ENCODE peak calls at places on chromosomes 7 and 10, in ten cellular contexts. One of them, this sample, is unnamed.

GRCh38 chr7:129670636-129671035 is 59.1 kb downstream of the NRF1 start:
- DNase-seq in A549: no peak
- DNase-seq in KG1: no peak
- DNase-seq in LoVo: no peak
- DNase-seq in NCI-H1105 treated with DMSO at 0.1 percent for 48 hours: no peak
- DNase-seq in naive thymus-derived CD8-positive, alpha-beta T cell: no peak
- DNase-seq in left ventricle myocardium superior: no peak
- DNase-seq in GM19239: no peak
- DNase-seq in HFFc6: no peak
- DNase-seq in HL-60: no peak
- DNase-seq in this sample: no peak

GRCh38 chr10:26566525-26567348 is 128.6 kb downstream of the APBB1IP start:
- DNase-seq in LoVo: no peak
- DNase-seq in HL-60: no peak
- DNase-seq in left ventricle myocardium superior: peak; percentile 37
- DNase-seq in GM19239: no peak
- DNase-seq in KG1: no peak
- DNase-seq in naive thymus-derived CD8-positive, alpha-beta T cell: no peak
- DNase-seq in HFFc6: no peak
- DNase-seq in NCI-H1105 treated with DMSO at 0.1 percent for 48 hours: peak; percentile 22
- DNase-seq in A549: no peak
- DNase-seq in this sample: no peak

GRCh38 chr7:93378131-93378530 is 146.0 kb downstream of the VPS50 start:
- DNase-seq in KG1: no peak
- DNase-seq in GM19239: no peak
- DNase-seq in left ventricle myocardium superior: no peak
- DNase-seq in NCI-H1105 treated with DMSO at 0.1 percent for 48 hours: no peak
- DNase-seq in naive thymus-derived CD8-positive, alpha-beta T cell: no peak
- DNase-seq in HFFc6: no peak
- DNase-seq in A549: no peak
- DNase-seq in HL-60: no peak
- DNase-seq in LoVo: no peak
- DNase-seq in this sample: no peak

GRCh38 chr7:151351967-151352366 is 10.4 kb downstream of the NUB1 start:
- DNase-seq in A549: no peak
- DNase-seq in naive thymus-derived CD8-positive, alpha-beta T cell: peak; percentile 68
- DNase-seq in HFFc6: no peak
- DNase-seq in left ventricle myocardium superior: no peak
- DNase-seq in KG1: peak; percentile 67
- DNase-seq in NCI-H1105 treated with DMSO at 0.1 percent for 48 hours: no peak
- DNase-seq in LoVo: no peak
- DNase-seq in HL-60: no peak
- DNase-seq in GM19239: no peak
- DNase-seq in this sample: peak; percentile 48

GRCh38 chr7:111650456-111650999 is 88.2 kb upstream of the IMMP2L start:
- DNase-seq in left ventricle myocardium superior: no peak
- DNase-seq in HFFc6: peak; percentile 40
- DNase-seq in LoVo: no peak
- DNase-seq in naive thymus-derived CD8-positive, alpha-beta T cell: no peak
- DNase-seq in GM19239: no peak
- DNase-seq in A549: peak; percentile 58
- DNase-seq in HL-60: no peak
- DNase-seq in NCI-H1105 treated with DMSO at 0.1 percent for 48 hours: no peak
- DNase-seq in KG1: no peak
- DNase-seq in this sample: no peak

GRCh38 chr7:115827305-115828045 is 203.1 kb downstream of the TFEC start:
- DNase-seq in A549: no peak
- DNase-seq in KG1: no peak
- DNase-seq in NCI-H1105 treated with DMSO at 0.1 percent for 48 hours: no peak
- DNase-seq in LoVo: no peak
- DNase-seq in naive thymus-derived CD8-positive, alpha-beta T cell: no peak
- DNase-seq in HL-60: no peak
- DNase-seq in left ventricle myocardium superior: no peak
- DNase-seq in HFFc6: no peak
- DNase-seq in GM19239: no peak
- DNase-seq in this sample: peak; percentile 3

GRCh38 chr7:90788057-90788456 is 191.9 kb downstream of the CDK14 start:
- DNase-seq in A549: no peak
- DNase-seq in naive thymus-derived CD8-positive, alpha-beta T cell: no peak
- DNase-seq in KG1: no peak
- DNase-seq in LoVo: no peak
- DNase-seq in HL-60: no peak
- DNase-seq in NCI-H1105 treated with DMSO at 0.1 percent for 48 hours: no peak
- DNase-seq in left ventricle myocardium superior: no peak
- DNase-seq in GM19239: no peak
- DNase-seq in HFFc6: no peak
- DNase-seq in this sample: no peak

GRCh38 chr7:28144266-28144665 is 36.3 kb downstream of the JAZF1 start:
- DNase-seq in NCI-H1105 treated with DMSO at 0.1 percent for 48 hours: peak; percentile 76
- DNase-seq in HL-60: no peak
- DNase-seq in GM19239: no peak
- DNase-seq in A549: no peak
- DNase-seq in LoVo: no peak
- DNase-seq in naive thymus-derived CD8-positive, alpha-beta T cell: no peak
- DNase-seq in KG1: no peak
- DNase-seq in HFFc6: no peak
- DNase-seq in left ventricle myocardium superior: no peak
- DNase-seq in this sample: no peak

GRCh38 chr10:45198596-45199379 is 116.6 kb downstream of the OR13A1 start:
- DNase-seq in GM19239: no peak
- DNase-seq in NCI-H1105 treated with DMSO at 0.1 percent for 48 hours: no peak
- DNase-seq in LoVo: no peak
- DNase-seq in A549: no peak
- DNase-seq in KG1: no peak
- DNase-seq in naive thymus-derived CD8-positive, alpha-beta T cell: no peak
- DNase-seq in left ventricle myocardium superior: no peak
- DNase-seq in HL-60: no peak
- DNase-seq in HFFc6: no peak
- DNase-seq in this sample: no peak

GRCh38 chr7:95398155-95398940 is 2.2 kb upstream of the PON3 start:
- DNase-seq in NCI-H1105 treated with DMSO at 0.1 percent for 48 hours: peak; percentile 32
- DNase-seq in HL-60: no peak
- DNase-seq in naive thymus-derived CD8-positive, alpha-beta T cell: no peak
- DNase-seq in A549: no peak
- DNase-seq in HFFc6: no peak
- DNase-seq in left ventricle myocardium superior: no peak
- DNase-seq in GM19239: no peak
- DNase-seq in LoVo: no peak
- DNase-seq in KG1: no peak
- DNase-seq in this sample: no peak

GRCh38 chr10:11146402-11147171 is 128.9 kb downstream of the CELF2 start:
- DNase-seq in A549: no peak
- DNase-seq in KG1: no peak
- DNase-seq in LoVo: no peak
- DNase-seq in left ventricle myocardium superior: no peak
- DNase-seq in GM19239: no peak
- DNase-seq in NCI-H1105 treated with DMSO at 0.1 percent for 48 hours: no peak
- DNase-seq in HL-60: no peak
- DNase-seq in naive thymus-derived CD8-positive, alpha-beta T cell: no peak
- DNase-seq in HFFc6: no peak
- DNase-seq in this sample: no peak

GRCh38 chr7:46153583-46153950 is 232.5 kb upstream of the IGFBP3 start:
- DNase-seq in HL-60: no peak
- DNase-seq in NCI-H1105 treated with DMSO at 0.1 percent for 48 hours: no peak
- DNase-seq in KG1: no peak
- DNase-seq in HFFc6: no peak
- DNase-seq in left ventricle myocardium superior: no peak
- DNase-seq in A549: no peak
- DNase-seq in LoVo: no peak
- DNase-seq in GM19239: no peak
- DNase-seq in naive thymus-derived CD8-positive, alpha-beta T cell: no peak
- DNase-seq in this sample: no peak

GRCh38 chr7:127582361-127582760 is 3.0 kb downstream of the GCC1 start:
- DNase-seq in A549: no peak
- DNase-seq in HL-60: no peak
- DNase-seq in GM19239: no peak
- DNase-seq in LoVo: no peak
- DNase-seq in HFFc6: no peak
- DNase-seq in naive thymus-derived CD8-positive, alpha-beta T cell: no peak
- DNase-seq in NCI-H1105 treated with DMSO at 0.1 percent for 48 hours: no peak
- DNase-seq in left ventricle myocardium superior: peak; percentile 90
- DNase-seq in KG1: no peak
- DNase-seq in this sample: no peak

GRCh38 chr10:70845261-70845660 is 29.5 kb downstream of the SGPL1 start:
- DNase-seq in naive thymus-derived CD8-positive, alpha-beta T cell: no peak
- DNase-seq in A549: no peak
- DNase-seq in GM19239: no peak
- DNase-seq in HL-60: no peak
- DNase-seq in KG1: no peak
- DNase-seq in left ventricle myocardium superior: no peak
- DNase-seq in HFFc6: no peak
- DNase-seq in LoVo: no peak
- DNase-seq in NCI-H1105 treated with DMSO at 0.1 percent for 48 hours: no peak
- DNase-seq in this sample: no peak

GRCh38 chr10:29811751-29812427 is 177.1 kb upstream of the SVIL start:
- DNase-seq in LoVo: peak; percentile 55
- DNase-seq in HL-60: no peak
- DNase-seq in left ventricle myocardium superior: no peak
- DNase-seq in naive thymus-derived CD8-positive, alpha-beta T cell: no peak
- DNase-seq in NCI-H1105 treated with DMSO at 0.1 percent for 48 hours: peak; percentile 42
- DNase-seq in KG1: no peak
- DNase-seq in A549: peak; percentile 33
- DNase-seq in HFFc6: peak; percentile 96
- DNase-seq in GM19239: no peak
- DNase-seq in this sample: no peak

GRCh38 chr7:140384894-140385650 is 13.3 kb downstream of the SLC37A3 start:
- DNase-seq in KG1: no peak
- DNase-seq in LoVo: no peak
- DNase-seq in GM19239: no peak
- DNase-seq in HFFc6: no peak
- DNase-seq in A549: no peak
- DNase-seq in left ventricle myocardium superior: no peak
- DNase-seq in HL-60: no peak
- DNase-seq in NCI-H1105 treated with DMSO at 0.1 percent for 48 hours: no peak
- DNase-seq in naive thymus-derived CD8-positive, alpha-beta T cell: no peak
- DNase-seq in this sample: no peak

GRCh38 chr7:134679006-134679405 is 32.4 kb downstream of the BPGM start:
- DNase-seq in GM19239: no peak
- DNase-seq in HFFc6: no peak
- DNase-seq in left ventricle myocardium superior: no peak
- DNase-seq in LoVo: no peak
- DNase-seq in KG1: no peak
- DNase-seq in HL-60: no peak
- DNase-seq in A549: no peak
- DNase-seq in naive thymus-derived CD8-positive, alpha-beta T cell: no peak
- DNase-seq in NCI-H1105 treated with DMSO at 0.1 percent for 48 hours: no peak
- DNase-seq in this sample: no peak

GRCh38 chr10:126252884-126253612 is 135.2 kb downstream of the ADAM12 start:
- DNase-seq in left ventricle myocardium superior: no peak
- DNase-seq in naive thymus-derived CD8-positive, alpha-beta T cell: no peak
- DNase-seq in NCI-H1105 treated with DMSO at 0.1 percent for 48 hours: no peak
- DNase-seq in LoVo: peak; percentile 34
- DNase-seq in KG1: no peak
- DNase-seq in A549: peak; percentile 19
- DNase-seq in HL-60: no peak
- DNase-seq in HFFc6: peak; percentile 99
- DNase-seq in GM19239: no peak
- DNase-seq in this sample: no peak

GRCh38 chr10:90592903-90593302 is 264.9 kb downstream of the HTR7 start:
- DNase-seq in A549: peak; percentile 12
- DNase-seq in KG1: no peak
- DNase-seq in LoVo: peak; percentile 20
- DNase-seq in GM19239: peak; percentile 14
- DNase-seq in HFFc6: no peak
- DNase-seq in left ventricle myocardium superior: peak; percentile 35
- DNase-seq in naive thymus-derived CD8-positive, alpha-beta T cell: no peak
- DNase-seq in NCI-H1105 treated with DMSO at 0.1 percent for 48 hours: peak; percentile 26
- DNase-seq in HL-60: no peak
- DNase-seq in this sample: peak; percentile 7

This sample was measured in GM20000.